ENCODE peak calls at places on chromosomes 4 and X, in eight cellular contexts. V is uterus, O is A549, Z is brain microvascular endothelial cell, I is OCI-LY7, Y is aorta, T is HCT116, W is ascending aorta. Q is an unnamed sample.

GRCh38 chr4:140756292-140757219 is at the start of gene TBC1D9:
- DNase-seq in Y (peak; percentile 87), I (peak; percentile 75), Z (peak; percentile 69), V (peak; percentile 68), T (peak; percentile 86), W (peak; percentile 91), O (peak; percentile 77), Q (peak; percentile 79)

GRCh38 chrX:139889760-139890159 is 43.1 kb downstream of the ATP11C start:
- DNase-seq in Z (no peak), Y (no peak), O (no peak), I (no peak), T (no peak), W (no peak), V (no peak), Q (no peak)

GRCh38 chr4:53465291-53465690 is 87.8 kb downstream of the FIP1L1 start:
- DNase-seq in I (no peak), O (no peak), Z (no peak), W (no peak), T (no peak), V (no peak), Y (no peak), Q (no peak)

GRCh38 chr4:122458625-122459024 is 2.1 kb upstream of the IL2 start:
- DNase-seq in O (no peak), T (no peak), Z (peak; percentile 8), V (no peak), I (no peak), Y (no peak), W (no peak), Q (no peak)

GRCh38 chrX:78555401-78555980 is 103.6 kb downstream of the RTL3 start:
- DNase-seq in W (no peak), V (no peak), Z (no peak), T (no peak), Y (no peak), O (no peak), I (peak; percentile 2), Q (no peak)

GRCh38 chr4:47109379-47109778 is 78.0 kb downstream of the GABRB1 start:
- DNase-seq in V (no peak), O (no peak), I (no peak), Z (no peak), T (no peak), Y (no peak), W (no peak), Q (no peak)

GRCh38 chrX:39721570-39722279 is 376.0 kb downstream of the BCOR start:
- DNase-seq in T (no peak), W (peak; percentile 81), Y (no peak), V (no peak), I (no peak), Z (peak; percentile 56), O (no peak), Q (no peak)

GRCh38 chr4:48787031-48787430 is 7.0 kb upstream of the FRYL start:
- DNase-seq in Y (no peak), O (no peak), I (peak; percentile 33), T (no peak), V (no peak), W (no peak), Z (no peak), Q (no peak)

GRCh38 chr4:15917297-15917696 is 21.2 kb downstream of the FGFBP1 start:
- DNase-seq in V (no peak), Z (no peak), T (no peak), W (no peak), O (no peak), I (no peak), Y (no peak), Q (no peak)

GRCh38 chr4:76977731-76978350 is 28.3 kb downstream of the SEPTIN11 start:
- DNase-seq in Y (no peak), W (no peak), O (no peak), V (no peak), Z (peak; percentile 35), I (no peak), T (no peak), Q (no peak)

GRCh38 chrX:129939986-129940385 is 34.0 kb downstream of the UTP14A start:
- DNase-seq in W (no peak), T (no peak), O (no peak), Z (no peak), V (no peak), Y (no peak), I (no peak), Q (no peak)

GRCh38 chrX:48648299-48648698 is 35.3 kb upstream of the WAS start:
- DNase-seq in T (no peak), O (peak; percentile 53), V (peak; percentile 24), I (peak; percentile 71), Z (peak; percentile 12), Y (no peak), W (peak; percentile 63), Q (peak; percentile 16)

GRCh38 chrX:136115124-136115908 is 32.0 kb upstream of the FHL1 start:
- DNase-seq in Z (no peak), Y (no peak), O (no peak), T (no peak), W (no peak), V (peak; percentile 32), I (no peak), Q (no peak)

GRCh38 chr4:139534287-139534950 is 21.6 kb downstream of the SETD7 start:
- DNase-seq in O (no peak), W (no peak), Z (no peak), T (no peak), I (no peak), Y (no peak), V (no peak), Q (no peak)

GRCh38 chr4:152992491-152992890 is 56.4 kb downstream of the FHDC1 start:
- DNase-seq in W (no peak), O (no peak), V (no peak), T (no peak), Z (no peak), Y (no peak), I (no peak), Q (no peak)

GRCh38 chr4:81426770-81427604 is 44.7 kb downstream of the RASGEF1B start:
- DNase-seq in W (no peak), Z (no peak), I (no peak), V (no peak), T (no peak), O (no peak), Y (no peak), Q (no peak)

GRCh38 chr4:180041576-180041975 is 2201.6 kb upstream of the TENM3 start:
- DNase-seq in Y (no peak), I (no peak), O (no peak), Z (no peak), V (no peak), W (no peak), T (no peak), Q (no peak)

GRCh38 chr4:2248044-2248780 is 6.3 kb upstream of the HAUS3 start:
- DNase-seq in W (peak; percentile 58), I (no peak), T (no peak), Z (no peak), Y (no peak), O (no peak), V (no peak), Q (no peak)

GRCh38 chrX:18617351-18617750 is 54.6 kb downstream of the RS1 start:
- DNase-seq in V (no peak), Z (peak; percentile 53), Y (no peak), O (peak; percentile 75), T (peak; percentile 16), W (no peak), I (no peak), Q (no peak)

GRCh38 chr4:26420903-26421302 is 69.4 kb downstream of the CCKAR start:
- DNase-seq in Y (no peak), W (no peak), T (no peak), O (no peak), Z (no peak), I (no peak), V (no peak), Q (no peak)

GRCh38 chr4:108762559-108763225 is at the start of gene ETNPPL:
- DNase-seq in O (peak; percentile 2), Y (no peak), Z (no peak), T (no peak), V (no peak), W (no peak), I (no peak), Q (no peak)

GRCh38 chr4:186844059-186844681 is 120.5 kb upstream of the FAT1 start:
- DNase-seq in V (peak; percentile 17), Z (peak; percentile 52), I (no peak), O (no peak), T (no peak), W (peak; percentile 66), Y (no peak), Q (no peak)

GRCh38 chrX:79325263-79325958 is 41.7 kb downstream of the ITM2A start:
- DNase-seq in T (no peak), Z (no peak), O (no peak), W (no peak), V (no peak), Y (no peak), I (no peak), Q (no peak)

GRCh38 chrX:13257223-13258051 is 62.4 kb downstream of the ATXN3L start:
- DNase-seq in W (no peak), Z (no peak), I (no peak), V (no peak), Y (no peak), T (no peak), O (no peak), Q (no peak)
- H3K4me3 ChIP-seq in W (no peak overlapping the region), Z (no peak overlapping the region), I (no peak overlapping the region), V (no peak overlapping the region), Y (no peak overlapping the region), T (no peak overlapping the region), O (no peak overlapping the region), Q (no peak overlapping the region)

GRCh38 chr4:150581611-150582010 is 340 bp upstream of the MAB21L2 start:
- DNase-seq in V (no peak), Z (peak; percentile 82), O (no peak), T (no peak), I (no peak), W (no peak), Y (no peak), Q (no peak)

GRCh38 chr4:150578745-150579470 is 3.0 kb upstream of the MAB21L2 start:
- DNase-seq in Y (no peak), O (no peak), V (no peak), W (no peak), Z (no peak), T (no peak), I (no peak), Q (no peak)

GRCh38 chr4:150579591-150580234 is 2.2 kb upstream of the MAB21L2 start:
- DNase-seq in Y (peak; percentile 42), I (no peak), T (no peak), W (no peak), V (peak; percentile 14), Z (no peak), O (no peak), Q (no peak)

GRCh38 chr4:150581206-150581605 is 745 bp upstream of the MAB21L2 start:
- DNase-seq in T (no peak), Y (no peak), I (no peak), Z (no peak), W (no peak), O (no peak), V (no peak), Q (no peak)

GRCh38 chr4:150580244-150580643 is 1.7 kb upstream of the MAB21L2 start:
- DNase-seq in V (no peak), I (no peak), W (no peak), T (no peak), O (no peak), Z (no peak), Y (no peak), Q (no peak)
- H3K4me3 ChIP-seq in V (no peak overlapping the region), I (no peak overlapping the region), W (peak overlapping the region; percentile 60), T (no peak overlapping the region), O (no peak overlapping the region), Z (peak overlapping the region; percentile 68), Y (no peak overlapping the region), Q (peak overlapping the region; percentile 46)

GRCh38 chr4:70945046-70945445 is 42.9 kb downstream of the MOB1B start:
- DNase-seq in O (no peak), V (no peak), Y (no peak), T (no peak), W (no peak), Z (no peak), I (peak; percentile 34), Q (no peak)
- H3K4me3 ChIP-seq in O (no peak overlapping the region), V (no peak overlapping the region), Y (no peak overlapping the region), T (no peak overlapping the region), W (no peak overlapping the region), Z (no peak overlapping the region), I (no peak overlapping the region), Q (no peak overlapping the region)

GRCh38 chr4:169266661-169267060 is 4.1 kb downstream of the SH3RF1 start:
- DNase-seq in I (no peak), Y (no peak), W (no peak), T (no peak), Z (no peak), O (no peak), V (no peak), Q (no peak)
- H3K4me3 ChIP-seq in I (no peak overlapping the region), Y (no peak overlapping the region), W (peak overlapping the region; percentile 9), T (no peak overlapping the region), Z (peak overlapping the region; percentile 32), O (peak overlapping the region; percentile 96), V (no peak overlapping the region), Q (no peak overlapping the region)